ENCODE peak calls at places on chromosomes 4 and X, in four cellular contexts. J, T, F and Q are unnamed samples.

GRCh38 chr4:13533670-13534343 is 10.5 kb downstream of the NKX3-2 start:
- DNase-seq in J (no peak), T (no peak), F (no peak), Q (no peak)

GRCh38 chrX:117711774-117712173 is 404.8 kb downstream of the KLHL13 start:
- DNase-seq in J (no peak), T (no peak), F (no peak), Q (no peak)

GRCh38 chrX:72393836-72394517 is 88.3 kb upstream of the CITED1 start:
- DNase-seq in J (no peak), T (no peak), F (no peak), Q (no peak)

GRCh38 chr4:74793757-74794340 is 474 bp downstream of the BTC start:
- DNase-seq in J (no peak), T (peak), F (peak), Q (no peak)

GRCh38 chr4:6267573-6267972 is 2.1 kb upstream of the WFS1 start:
- DNase-seq in J (no peak), T (no peak), F (no peak), Q (peak)

GRCh38 chrX:40009462-40009851 is 88.3 kb downstream of the BCOR start:
- DNase-seq in J (peak), T (no peak), F (no peak), Q (peak)

GRCh38 chr4:76559236-76560071 is 124.4 kb downstream of the SHROOM3 start:
- DNase-seq in J (no peak), T (no peak), F (no peak), Q (no peak)

GRCh38 chr4:3009422-3009821 is 46.1 kb downstream of the GRK4 start:
- DNase-seq in J (no peak), T (no peak), F (no peak), Q (peak)

GRCh38 chr4:98546910-98547544 is 111.4 kb downstream of the TSPAN5 start:
- DNase-seq in J (no peak), T (no peak), F (no peak), Q (no peak)

GRCh38 chrX:11531226-11531625 is 134.5 kb downstream of the ARHGAP6 start:
- DNase-seq in J (no peak), T (no peak), F (no peak), Q (peak)

GRCh38 chr4:156901871-156902270 is 69.7 kb downstream of the PDGFC start:
- DNase-seq in J (no peak), T (no peak), F (no peak), Q (peak)

GRCh38 chrX:129115104-129115503 is 408.2 kb downstream of the SMARCA1 start:
- DNase-seq in J (no peak), T (no peak), F (no peak), Q (no peak)
- TF ChIP-seq CTCF in J (no peak), T (no peak), F (no peak), Q (no peak)

DNA sequence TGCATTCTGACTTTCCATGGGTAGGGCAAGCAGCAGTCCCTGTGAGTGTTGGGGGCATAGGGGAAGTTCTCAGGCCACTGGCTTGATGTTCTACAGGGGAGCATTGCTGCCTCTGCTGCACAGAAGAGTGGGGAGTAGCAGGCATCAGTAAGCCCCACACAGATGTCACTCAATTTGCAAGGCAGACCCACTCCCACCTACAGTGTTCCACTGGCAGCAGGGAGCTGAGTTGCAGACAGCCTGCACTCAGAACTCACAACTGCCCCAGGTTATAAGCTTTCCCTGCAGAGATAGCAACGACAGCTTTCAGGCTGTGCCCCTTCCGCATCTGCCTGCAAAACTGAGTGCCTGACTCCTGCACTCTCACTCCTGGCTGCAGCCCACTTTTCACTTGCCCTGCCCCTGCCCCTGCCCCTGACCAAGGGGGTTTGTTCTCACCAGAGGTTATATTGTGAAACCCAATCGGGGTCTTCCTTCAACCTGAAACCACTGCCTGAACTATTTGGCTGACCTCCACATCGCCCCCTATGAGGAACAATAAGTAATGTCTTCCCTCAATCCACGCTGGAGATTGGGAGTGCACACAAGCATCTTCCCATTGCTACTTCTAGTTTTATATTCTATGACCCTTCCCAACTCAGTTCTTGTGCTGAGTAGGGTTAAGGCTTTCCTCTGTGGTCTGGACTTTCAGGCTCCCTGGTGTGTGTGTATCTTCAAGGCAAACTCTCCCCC is 227.4 kb upstream of the CXorf51B start:
- DNase-seq in J (no peak), T (no peak), F (no peak), Q (no peak)
- H3K4me3 ChIP-seq in J (no peak), T (no peak), F (no peak), Q (no peak)

GRCh38 chr4:148874331-148874730 is 432.1 kb upstream of the NR3C2 start:
- DNase-seq in J (no peak), T (no peak), F (no peak), Q (no peak)
- TF ChIP-seq CTCF in J (no peak), T (no peak), F (no peak), Q (no peak)

DNA sequence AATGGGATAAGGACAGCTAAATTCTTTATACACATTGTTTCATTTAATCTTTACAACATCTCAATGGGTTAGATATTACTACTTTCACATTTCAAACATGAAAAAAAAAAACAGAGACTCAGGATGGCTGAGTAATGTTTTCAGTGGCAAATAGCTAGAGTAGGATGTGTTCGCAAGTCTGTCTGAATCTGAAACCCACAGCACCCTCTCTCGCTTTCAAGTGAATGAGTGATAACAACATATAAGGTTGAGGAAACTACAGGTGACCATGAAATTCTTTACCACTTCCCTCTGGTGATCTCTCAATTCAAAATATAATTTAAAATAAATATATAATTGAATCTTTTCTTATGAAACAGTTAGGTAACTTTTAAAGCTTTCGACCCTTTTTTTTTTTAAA is 162.6 kb downstream of the PRR32 start:
- DNase-seq in J (no peak), T (no peak), F (no peak), Q (no peak)
- H3K4me3 ChIP-seq in J (no peak), T (no peak), F (no peak), Q (no peak)

GRCh38 chrX:14922437-14922836 is 49.2 kb downstream of the MOSPD2 start:
- DNase-seq in J (no peak), T (no peak), F (no peak), Q (peak)
- TF ChIP-seq CTCF in J (no peak), T (no peak), F (no peak), Q (no peak)

GRCh38 chrX:37350034-37350365 is 836 bp downstream of the PRRG1 start:
- DNase-seq in J (no peak), T (no peak), F (no peak), Q (peak)
- H3K4me3 ChIP-seq in J (peak), T (peak), F (peak), Q (peak)